ENCODE peak calls at places on chromosome 19, in nine cellular contexts. E is cardiac fibroblast, J is neural progenitor cell, P is MCF 10A, T is HL-60, H is AG04449, Q is dorsolateral prefrontal cortex, I is cardiac muscle cell, Y is brain microvascular endothelial cell. G is an unnamed sample.

GRCh38 chr19:1445932-1446712 is 3.8 kb upstream of the APC2 start:
- DNase-seq in E (no peak), J (peak; percentile 87), P (no peak), T (no peak), H (no peak), Q (peak; percentile 83), I (no peak), Y (no peak), G (no peak)

GRCh38 chr19:58456111-58456510 is 4.7 kb downstream of the ZNF324B start:
- DNase-seq in E (no peak), J (no peak), P (no peak), T (no peak), H (no peak), Q (no peak), I (no peak), Y (no peak), G (no peak)

GRCh38 chr19:46925548-46925950 is 64.8 kb downstream of the ARHGAP35 start:
- DNase-seq in E (no peak), J (no peak), P (peak; percentile 77), T (no peak), H (no peak), Q (no peak), I (no peak), Y (no peak), G (no peak)

GRCh38 chr19:51339687-51340656 is 2.0 kb downstream of the VSIG10L start:
- DNase-seq in E (peak; percentile 99), J (peak; percentile 98), P (peak; percentile 98), T (peak; percentile 98), H (peak; percentile 74), Q (peak; percentile 93), I (peak; percentile 99), Y (peak; percentile 99), G (peak; percentile 100)

GRCh38 chr19:38037151-38037611 is 130.2 kb downstream of the SIPA1L3 start:
- DNase-seq in E (no peak), J (no peak), P (no peak), T (no peak), H (no peak), Q (no peak), I (no peak), Y (no peak), G (no peak)

GRCh38 chr19:7926727-7927604 is 1.0 kb upstream of the CTXN1 start:
- DNase-seq in E (no peak), J (no peak), P (no peak), T (no peak), H (no peak), Q (no peak), I (no peak), Y (no peak), G (no peak)

GRCh38 chr19:58543826-58544590 is at the start of gene TRIM28:
- DNase-seq in E (peak; percentile 100), J (peak; percentile 99), P (peak; percentile 99), T (peak; percentile 99), H (peak; percentile 95), Q (peak; percentile 99), I (peak; percentile 100), Y (peak; percentile 98), G (peak; percentile 100)

GRCh38 chr19:58227964-58228583 is 640 bp upstream of the ZNF544 start:
- DNase-seq in E (no peak), J (peak; percentile 7), P (no peak), T (no peak), H (no peak), Q (peak; percentile 4), I (no peak), Y (peak; percentile 4), G (peak; percentile 32)

GRCh38 chr19:9498183-9498902 is at the start of gene ZNF560:
- DNase-seq in E (peak; percentile 2), J (no peak), P (no peak), T (no peak), H (no peak), Q (no peak), I (peak; percentile 41), Y (peak; percentile 20), G (no peak)

GRCh38 chr19:32781280-32781679 is 61.7 kb downstream of the TDRD12 start:
- DNase-seq in E (no peak), J (no peak), P (no peak), T (no peak), H (no peak), Q (no peak), I (no peak), Y (no peak), G (no peak)

GRCh38 chr19:39878398-39878797 is 32.2 kb upstream of the FBL start:
- DNase-seq in E (no peak), J (no peak), P (no peak), T (no peak), H (no peak), Q (no peak), I (no peak), Y (no peak), G (no peak)

DNA sequence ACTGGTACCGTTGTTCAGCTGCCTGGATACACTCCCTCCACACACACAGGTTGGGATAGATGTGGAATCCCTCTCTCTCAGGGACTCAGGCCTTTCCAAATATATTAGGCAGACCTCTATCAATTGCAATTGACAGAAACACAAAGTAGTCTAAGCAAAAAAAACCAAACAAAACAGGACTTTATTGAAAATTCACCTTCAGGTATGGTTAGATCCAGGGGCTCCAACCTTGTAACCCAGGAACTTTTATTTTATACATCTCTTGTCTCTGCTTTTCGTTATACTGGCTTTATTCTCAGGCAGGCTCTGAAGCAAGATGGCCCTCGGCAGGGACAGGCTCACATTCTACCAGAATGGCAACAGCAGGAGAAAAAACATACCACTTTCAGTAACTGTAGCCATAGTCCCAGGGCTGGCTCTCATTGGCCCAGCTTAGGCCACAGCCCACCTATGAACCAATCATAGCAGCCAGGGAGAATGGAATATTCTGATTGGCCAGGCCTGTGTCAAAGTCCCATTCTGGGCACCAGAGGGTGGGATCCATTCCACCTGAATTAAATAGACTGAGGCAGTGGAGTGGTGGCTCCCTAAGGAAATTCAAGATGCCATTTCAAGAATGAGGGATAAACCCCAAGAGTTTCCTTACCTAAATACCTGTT is 13.1 kb upstream of the CEACAM19 start:
- DNase-seq in E (no peak), J (no peak), P (no peak), T (no peak), H (no peak), Q (no peak), I (no peak), Y (no peak), G (no peak)
- TF ChIP-seq CTCF in E (no peak), J (no peak), P (no peak), T (no peak), H (no peak), Q (no peak), I (no peak), Y (no peak), G (no peak)

DNA sequence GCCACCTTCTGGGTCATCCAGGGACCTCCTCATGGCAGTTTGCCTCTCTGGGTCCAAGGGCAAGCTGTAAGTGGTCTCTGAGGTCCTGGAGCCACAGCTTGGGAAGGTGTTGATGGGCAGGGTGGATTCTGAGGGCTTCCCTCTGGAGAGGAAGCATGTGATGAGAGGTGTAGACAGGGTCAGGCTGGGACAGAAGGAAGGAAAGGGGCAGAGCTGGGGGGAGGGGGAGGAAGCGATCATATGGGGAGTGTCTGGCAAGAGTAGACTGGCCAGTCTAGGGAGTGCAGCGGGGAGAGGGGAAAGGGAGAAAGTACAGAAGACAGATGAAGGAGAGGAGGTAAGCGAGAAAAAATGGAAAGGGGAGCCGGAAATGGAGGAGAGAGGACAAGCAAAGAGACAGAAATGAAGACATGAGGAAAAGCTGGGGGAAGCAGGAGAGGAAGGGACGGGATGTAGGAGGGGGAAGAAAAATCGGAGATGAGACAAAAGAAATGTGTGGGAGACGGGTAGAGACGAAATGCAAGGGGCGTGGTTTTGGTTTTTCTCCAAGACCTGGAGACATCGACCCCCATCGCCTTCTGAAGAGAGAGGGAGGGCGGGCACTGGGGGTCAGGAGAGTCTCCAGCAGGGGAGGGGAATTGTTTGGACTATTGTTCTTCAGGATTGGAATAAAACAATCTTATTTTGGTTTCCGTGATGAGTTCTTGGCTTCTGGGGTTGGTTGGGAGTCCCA is 26.6 kb downstream of the ZSWIM9 start:
- DNase-seq in E (peak; percentile 79), J (no peak), P (no peak), T (peak; percentile 23), H (no peak), Q (no peak), I (peak; percentile 83), Y (no peak), G (no peak)
- TF ChIP-seq CTCF in E (no peak), J (no peak), P (no peak), T (no peak), H (no peak), Q (no peak), I (no peak), Y (no peak), G (no peak)

DNA sequence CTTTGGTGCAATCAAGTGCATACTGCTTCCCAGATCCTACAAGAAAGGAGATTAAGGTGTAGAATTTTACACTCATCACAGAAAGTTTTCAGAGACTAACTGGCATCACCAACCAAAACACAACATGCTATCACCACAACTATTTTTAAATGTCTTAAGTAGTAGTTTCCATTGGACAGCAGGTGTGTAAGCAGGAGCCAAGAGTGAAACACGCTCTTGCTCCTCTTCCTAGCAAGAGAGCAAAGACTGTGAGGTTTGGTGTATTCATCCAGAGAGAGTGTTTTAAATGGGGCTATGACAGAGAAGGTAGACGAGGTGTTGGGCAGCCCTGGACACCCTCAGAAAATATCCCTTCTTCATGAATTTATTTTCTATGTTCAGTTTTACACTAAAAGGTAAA is 12.5 kb upstream of the LILRA4 start:
- DNase-seq in E (no peak), J (no peak), P (no peak), T (no peak), H (no peak), Q (no peak), I (no peak), Y (no peak), G (peak; percentile 20)
- TF ChIP-seq CTCF in E (no peak), J (no peak), P (no peak), T (no peak), H (no peak), Q (no peak), I (no peak), Y (no peak), G (no peak)

DNA sequence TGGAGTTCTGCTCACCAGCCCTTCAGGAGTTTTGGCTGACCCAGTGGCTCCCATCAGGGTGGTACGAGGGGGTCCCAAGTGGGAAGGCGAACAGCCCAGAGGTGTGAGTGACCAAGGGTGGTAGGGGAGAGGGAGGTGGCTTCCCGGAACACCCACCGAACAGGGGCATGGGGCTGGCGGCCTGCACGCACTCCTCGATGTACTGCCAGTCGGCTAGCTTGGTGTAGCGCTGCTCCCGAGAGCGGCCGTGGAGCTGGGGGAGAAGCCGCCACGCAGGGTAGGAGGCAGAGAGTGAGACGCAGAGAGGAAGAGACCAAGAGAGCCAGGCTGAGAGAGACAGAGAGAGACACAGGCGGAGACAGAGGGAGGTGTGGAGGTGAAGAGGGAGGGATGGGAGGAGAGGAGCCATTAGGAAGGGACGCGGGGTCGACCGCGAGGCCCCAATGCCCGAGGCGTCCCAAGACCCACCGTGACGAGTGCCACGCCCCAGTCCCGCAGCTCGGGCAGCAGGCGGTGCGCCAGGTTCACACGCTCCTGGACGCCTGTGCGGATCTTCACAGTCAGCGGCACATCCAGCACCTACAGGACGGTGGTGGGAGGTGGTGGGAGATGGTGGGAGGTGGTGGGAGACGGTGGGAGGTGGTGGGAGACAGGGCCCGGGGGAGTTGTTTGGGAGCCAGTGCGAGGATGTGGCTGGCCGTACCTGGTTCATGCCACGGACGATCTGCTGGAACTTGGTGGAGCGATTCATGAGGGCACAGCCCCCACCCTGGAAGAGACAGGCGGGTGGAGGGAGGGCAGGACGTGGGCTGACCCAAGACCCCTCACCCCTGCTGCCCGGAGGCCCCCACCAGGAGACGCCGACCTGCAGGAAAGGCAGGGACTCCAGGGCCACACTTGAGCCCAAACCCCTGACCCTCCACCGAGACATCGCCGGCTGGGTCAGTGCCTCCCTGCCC is 2.3 kb upstream of the PRR22 start:
- DNase-seq in E (no peak), J (no peak), P (no peak), T (no peak), H (no peak), Q (no peak), I (no peak), Y (no peak), G (no peak)
- TF ChIP-seq CTCF in E (no peak), J (no peak), P (no peak), T (no peak), H (no peak), Q (no peak), I (no peak), Y (no peak), G (no peak)

GRCh38 chr19:377801-378581 is 31.0 kb downstream of the C2CD4C start:
- DNase-seq in E (no peak), J (no peak), P (no peak), T (no peak), H (no peak), Q (no peak), I (no peak), Y (no peak), G (no peak)
- TF ChIP-seq CTCF in E (no peak), J (no peak), P (no peak), T (no peak), H (no peak), Q (no peak), I (no peak), Y (no peak), G (no peak)

G was measured in GM10248.